ENCODE peak calls at places on chromosomes 5 and 9, in eight cellular contexts. V, N, H, W, L, G, J and K are unnamed samples.

GRCh38 chr9:31034311-31034710 is 1350.1 kb upstream of the ACO1 start:
- DNase-seq in J (no peak), L (no peak), W (no peak), V (no peak), G (no peak), N (no peak), H (no peak), K (no peak)

GRCh38 chr5:76230711-76231285 is 147.6 kb downstream of the SV2C start:
- DNase-seq in V (no peak), G (no peak), L (no peak), J (no peak), H (no peak), N (no peak), W (no peak), K (no peak)

GRCh38 chr5:174425271-174425963 is 299.0 kb upstream of the MSX2 start:
- DNase-seq in J (no peak), H (no peak), N (no peak), W (no peak), L (no peak), G (no peak), V (no peak), K (no peak)

GRCh38 chr5:179326176-179326997 is 18.9 kb downstream of the ADAMTS2 start:
- DNase-seq in J (no peak), W (no peak), V (peak), G (no peak), N (peak), H (no peak), L (peak), K (peak)

GRCh38 chr5:179256229-179257189 is 88.8 kb downstream of the ADAMTS2 start:
- DNase-seq in J (no peak), N (no peak), V (peak), L (peak), G (no peak), H (peak), W (no peak), K (no peak)

GRCh38 chr5:78858401-78858800 is 126.7 kb downstream of the ARSB start:
- DNase-seq in J (no peak), W (no peak), L (no peak), N (no peak), H (no peak), V (no peak), G (no peak), K (no peak)

GRCh38 chr5:73278693-73279092 is 105.7 kb downstream of the TMEM174 start:
- DNase-seq in N (no peak), H (no peak), G (peak), J (no peak), W (no peak), L (no peak), V (no peak), K (no peak)

GRCh38 chr5:158898185-158899177 is 201.2 kb downstream of the EBF1 start:
- DNase-seq in H (no peak), G (no peak), J (no peak), W (no peak), V (no peak), L (no peak), N (no peak), K (no peak)

GRCh38 chr9:110850401-110851135 is 182.0 kb downstream of the MUSK start:
- DNase-seq in L (no peak), W (no peak), H (no peak), G (no peak), N (no peak), J (no peak), V (no peak), K (no peak)

GRCh38 chr5:34524123-34524522 is 132.0 kb upstream of the RAI14 start:
- DNase-seq in G (peak), V (no peak), L (no peak), J (no peak), N (no peak), W (no peak), H (no peak), K (no peak)

GRCh38 chr9:129058965-129059795 is 21.7 kb upstream of the DOLPP1 start:
- DNase-seq in W (no peak), J (no peak), V (no peak), H (no peak), N (no peak), L (no peak), G (peak), K (no peak)

GRCh38 chr5:104241051-104241450 is 678.5 kb upstream of the NUDT12 start:
- DNase-seq in L (peak), W (no peak), G (no peak), N (no peak), V (no peak), J (no peak), H (no peak), K (no peak)

GRCh38 chr5:53479045-53479655 is 1.3 kb upstream of the FST start:
- DNase-seq in H (no peak), N (no peak), L (no peak), J (no peak), G (no peak), V (no peak), W (no peak), K (no peak)
- H3K27ac ChIP-seq in H (peak), N (peak), L (peak), J (peak), G (no peak), V (no peak), W (peak), K (peak)

DNA sequence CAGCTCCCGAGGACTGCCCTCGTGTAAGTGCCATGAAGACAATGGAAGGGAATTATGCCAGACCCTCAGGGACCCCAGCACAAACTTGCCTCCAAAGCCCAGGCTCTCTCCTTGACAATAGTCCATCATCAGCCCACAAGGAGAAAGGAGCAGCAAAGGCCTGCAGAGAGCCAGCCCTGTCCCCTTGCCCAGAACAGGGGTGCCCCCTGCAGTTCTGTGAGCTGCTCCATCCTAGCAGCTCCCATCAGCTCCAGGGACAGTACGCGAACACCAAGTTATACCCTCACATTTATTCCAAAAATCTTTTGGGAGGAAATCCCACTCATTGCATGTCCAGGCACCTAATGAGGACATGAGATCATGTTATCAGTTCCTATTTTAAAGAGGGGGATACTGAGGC is 11.1 kb downstream of the BARX1 start:
- DNase-seq in H (no peak), G (no peak), W (no peak), N (no peak), J (no peak), V (no peak), L (no peak), K (no peak)
- TF ChIP-seq CTCF in H (no peak), G (no peak), W (no peak), N (no peak), J (no peak), V (no peak), L (no peak), K (no peak)

GRCh38 chr5:69299625-69300024 is 33.0 kb downstream of the CCDC125 start:
- DNase-seq in L (no peak), G (no peak), H (no peak), J (no peak), W (no peak), V (no peak), N (no peak), K (no peak)
- H3K27ac ChIP-seq in L (no peak), G (no peak), H (no peak), J (no peak), W (no peak), V (no peak), N (no peak), K (no peak)

GRCh38 chr9:112162644-112163413 is 12.3 kb downstream of the SUSD1 start:
- DNase-seq in L (no peak), J (no peak), N (no peak), W (no peak), V (no peak), G (no peak), H (no peak), K (no peak)

GRCh38 chr9:112168197-112168596 is 6.9 kb downstream of the SUSD1 start:
- DNase-seq in N (no peak), L (no peak), H (no peak), W (no peak), G (no peak), J (no peak), V (no peak), K (no peak)

GRCh38 chr9:112170235-112170634 is 4.9 kb downstream of the SUSD1 start:
- DNase-seq in J (no peak), L (no peak), W (no peak), G (peak), H (peak), N (no peak), V (no peak), K (no peak)

GRCh38 chr9:112169368-112169767 is 5.7 kb downstream of the SUSD1 start:
- DNase-seq in V (no peak), J (no peak), W (no peak), G (peak), L (no peak), H (no peak), N (no peak), K (no peak)

DNA sequence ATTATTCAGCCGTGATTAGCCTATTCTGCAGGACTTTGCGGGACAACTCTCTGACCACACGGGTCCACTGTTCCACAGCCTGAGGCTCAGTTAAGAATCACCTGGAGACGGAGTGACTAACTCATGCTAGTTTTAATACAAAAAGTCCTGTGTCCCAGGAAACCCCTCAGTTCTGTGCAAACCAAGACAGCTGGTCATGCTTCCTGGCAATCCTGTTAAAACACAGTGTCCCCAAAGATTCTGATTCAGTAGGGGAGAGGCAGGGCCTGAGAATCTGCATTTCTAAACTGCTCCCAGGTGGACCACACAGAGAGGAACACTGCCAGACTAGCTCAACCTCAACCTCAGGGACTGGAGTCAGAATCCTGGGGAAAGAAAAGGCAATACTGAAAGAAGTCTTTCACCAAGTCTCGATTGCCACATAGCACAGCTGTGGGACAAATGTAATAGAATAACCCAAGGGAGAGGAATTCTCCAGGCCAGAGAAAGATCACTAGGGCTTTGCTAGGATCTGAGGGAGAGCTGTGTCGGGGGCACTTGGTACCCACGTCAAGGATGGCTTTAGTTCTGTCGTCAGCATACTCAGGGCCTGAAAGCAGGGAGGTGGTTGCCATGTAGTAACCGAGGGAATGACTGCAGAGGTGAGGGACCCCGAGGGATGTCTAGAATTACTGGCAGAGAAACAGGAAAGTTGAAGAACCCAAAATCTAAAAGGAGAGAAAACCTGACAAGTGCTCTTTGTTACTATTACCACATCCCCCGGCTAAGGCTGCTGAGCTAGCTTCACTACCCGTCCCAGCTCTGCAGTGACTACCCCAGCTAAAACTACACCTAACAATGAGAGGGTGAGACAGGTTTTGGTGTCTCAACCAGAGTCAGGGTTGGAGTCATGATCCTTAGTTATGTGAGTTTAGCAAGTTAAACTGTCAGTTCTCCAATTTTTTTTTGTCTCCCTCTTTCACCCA is 8.6 kb downstream of the SUSD1 start:
- DNase-seq in G (peak), N (peak), J (no peak), W (no peak), L (no peak), V (peak), H (no peak), K (no peak)
- TF ChIP-seq CTCF in G (no peak), N (no peak), J (no peak), W (no peak), L (no peak), V (no peak), H (no peak), K (peak)

DNA sequence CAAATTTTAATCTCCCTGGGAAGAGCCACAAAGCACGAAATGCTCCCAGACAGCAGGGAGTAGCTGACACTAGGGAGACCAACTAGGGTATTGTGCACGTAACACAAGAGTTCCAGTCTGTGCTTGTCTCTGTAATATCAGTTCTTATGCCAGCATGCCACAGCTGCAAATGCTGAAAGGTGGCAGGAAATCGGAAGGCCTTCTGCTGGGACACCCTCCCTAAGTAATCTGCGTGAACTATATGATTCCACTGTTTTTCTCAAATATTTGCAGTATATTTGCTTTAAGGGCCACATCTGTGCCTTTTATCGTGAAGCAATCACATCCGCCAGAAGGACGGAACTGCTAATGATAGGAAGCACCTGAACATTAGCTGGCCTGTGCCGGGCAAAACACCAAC is 12.6 kb downstream of the VLDLR start:
- DNase-seq in J (no peak), L (no peak), G (no peak), N (no peak), W (no peak), V (no peak), H (no peak), K (no peak)
- H3K27ac ChIP-seq in J (no peak), L (no peak), G (no peak), N (no peak), W (no peak), V (no peak), H (no peak), K (no peak)

GRCh38 chr5:45334939-45335338 is 361.2 kb downstream of the HCN1 start:
- DNase-seq in L (no peak), G (no peak), N (no peak), J (no peak), W (no peak), V (no peak), H (no peak), K (no peak)
- TF ChIP-seq CTCF in L (no peak), G (no peak), N (no peak), J (no peak), W (no peak), V (no peak), H (no peak), K (no peak)